ENCODE peak calls at places on chromosomes 4 and X, in ten cellular contexts. S, U, Z, G, I, V, P, F, O and E are unnamed samples.

GRCh38 chr4:112704991-112705845 is 68.3 kb downstream of the LARP7 start:
- DNase-seq in S (no peak), U (peak; percentile 79), Z (peak; percentile 14), G (peak; percentile 37), I (peak; percentile 34), V (peak; percentile 67), P (peak; percentile 77), F (no peak), O (no peak), E (peak; percentile 40)

GRCh38 chrX:141314441-141314840 is 72.1 kb upstream of the SPANXC start:
- DNase-seq in S (no peak), U (no peak), Z (no peak), G (peak; percentile 4), I (peak; percentile 3), V (no peak), P (no peak), F (no peak), O (no peak), E (no peak)

GRCh38 chr4:48651869-48652447 is 128.1 kb downstream of the FRYL start:
- DNase-seq in S (no peak), U (no peak), Z (no peak), G (peak; percentile 20), I (no peak), V (no peak), P (no peak), F (no peak), O (no peak), E (no peak)

GRCh38 chr4:38060829-38061431 is 100.7 kb downstream of the PTTG2 start:
- DNase-seq in S (no peak), U (no peak), Z (no peak), G (no peak), I (no peak), V (no peak), P (no peak), F (no peak), O (no peak), E (no peak)

GRCh38 chr4:175035907-175036306 is 117.7 kb downstream of the ADAM29 start:
- DNase-seq in S (no peak), U (peak; percentile 36), Z (no peak), G (no peak), I (peak; percentile 41), V (peak; percentile 1), P (no peak), F (no peak), O (no peak), E (no peak)

GRCh38 chr4:11429646-11430045 is 952 bp upstream of the HS3ST1 start:
- DNase-seq in S (no peak), U (no peak), Z (no peak), G (peak; percentile 17), I (no peak), V (no peak), P (no peak), F (no peak), O (no peak), E (no peak)

GRCh38 chrX:39869846-39870601 is 227.7 kb downstream of the BCOR start:
- DNase-seq in S (peak; percentile 33), U (peak; percentile 22), Z (peak; percentile 73), G (peak; percentile 57), I (peak; percentile 85), V (no peak), P (no peak), F (peak; percentile 86), O (peak; percentile 25), E (no peak)

GRCh38 chrX:24396236-24396929 is 35.9 kb downstream of the SUPT20HL1 start:
- DNase-seq in S (no peak), U (no peak), Z (no peak), G (no peak), I (peak; percentile 44), V (no peak), P (no peak), F (no peak), O (peak; percentile 66), E (no peak)

GRCh38 chr4:54169176-54169575 is 59.9 kb upstream of the PDGFRA start:
- DNase-seq in S (no peak), U (no peak), Z (no peak), G (no peak), I (no peak), V (no peak), P (no peak), F (no peak), O (peak; percentile 23), E (no peak)

GRCh38 chr4:139764686-139765085 is 99.1 kb downstream of the MGST2 start:
- DNase-seq in S (no peak), U (no peak), Z (no peak), G (no peak), I (no peak), V (no peak), P (no peak), F (no peak), O (no peak), E (no peak)

GRCh38 chrX:36445576-36445975 is 526.0 kb downstream of the CFAP47 start:
- DNase-seq in S (no peak), U (no peak), Z (no peak), G (no peak), I (no peak), V (no peak), P (no peak), F (no peak), O (no peak), E (no peak)

GRCh38 chr4:33658971-33659370 is 2585.3 kb downstream of the ARAP2 start:
- DNase-seq in S (no peak), U (no peak), Z (no peak), G (no peak), I (no peak), V (no peak), P (no peak), F (no peak), O (no peak), E (no peak)

GRCh38 chrX:40852573-40852972 is 117.2 kb upstream of the MED14 start:
- DNase-seq in S (no peak), U (no peak), Z (no peak), G (no peak), I (no peak), V (no peak), P (no peak), F (no peak), O (no peak), E (no peak)

GRCh38 chr4:166104623-166105022 is 231.6 kb downstream of the TLL1 start:
- DNase-seq in S (no peak), U (no peak), Z (no peak), G (no peak), I (no peak), V (no peak), P (no peak), F (no peak), O (no peak), E (no peak)

GRCh38 chr4:64727960-64728359 is 318.7 kb upstream of the TECRL start:
- DNase-seq in S (no peak), U (no peak), Z (no peak), G (no peak), I (no peak), V (no peak), P (no peak), F (no peak), O (no peak), E (no peak)

GRCh38 chr4:75698162-75698962 is 25.2 kb upstream of the G3BP2 start:
- DNase-seq in S (peak; percentile 8), U (no peak), Z (no peak), G (no peak), I (no peak), V (no peak), P (no peak), F (peak; percentile 62), O (peak; percentile 87), E (no peak)

GRCh38 chrX:18654873-18655836 is 16.8 kb downstream of the RS1 start:
- DNase-seq in S (no peak), U (no peak), Z (no peak), G (no peak), I (peak; percentile 13), V (no peak), P (no peak), F (no peak), O (no peak), E (peak; percentile 75)

GRCh38 chrX:106802063-106802387 is 448 bp upstream of the TBC1D8B start:
- DNase-seq in S (no peak), U (peak; percentile 36), Z (no peak), G (peak; percentile 4), I (no peak), V (no peak), P (no peak), F (no peak), O (no peak), E (no peak)

GRCh38 chrX:57227691-57228090 is 58.8 kb upstream of the FAAH2 start:
- DNase-seq in S (no peak), U (no peak), Z (no peak), G (no peak), I (peak; percentile 2), V (no peak), P (no peak), F (peak; percentile 26), O (no peak), E (no peak)

GRCh38 chrX:28920554-28920953 is 333.3 kb downstream of the IL1RAPL1 start:
- DNase-seq in S (no peak), U (no peak), Z (no peak), G (no peak), I (no peak), V (no peak), P (no peak), F (no peak), O (no peak), E (no peak)

GRCh38 chr4:22573198-22573597 is 57.3 kb upstream of the ADGRA3 start:
- DNase-seq in S (no peak), U (peak; percentile 12), Z (no peak), G (peak; percentile 6), I (no peak), V (no peak), P (peak; percentile 63), F (no peak), O (peak; percentile 10), E (no peak)

GRCh38 chr4:48100248-48100647 is 33.8 kb downstream of the TXK start:
- DNase-seq in S (no peak), U (no peak), Z (no peak), G (no peak), I (no peak), V (no peak), P (no peak), F (no peak), O (no peak), E (no peak)

GRCh38 chrX:15686818-15687685 is 22.4 kb upstream of the CLTRN start:
- DNase-seq in S (peak; percentile 29), U (peak; percentile 36), Z (peak; percentile 58), G (no peak), I (peak; percentile 48), V (peak; percentile 43), P (no peak), F (peak; percentile 67), O (peak; percentile 64), E (peak; percentile 71)

GRCh38 chrX:38804481-38805293 is 3.4 kb downstream of the MID1IP1 start:
- DNase-seq in S (no peak), U (no peak), Z (peak; percentile 41), G (no peak), I (peak; percentile 5), V (peak; percentile 32), P (peak; percentile 42), F (peak; percentile 45), O (no peak), E (no peak)

GRCh38 chr4:123340381-123340701 is 56.3 kb upstream of the SPRY1 start:
- DNase-seq in S (no peak), U (peak; percentile 8), Z (no peak), G (peak; percentile 87), I (peak; percentile 82), V (peak; percentile 59), P (no peak), F (no peak), O (peak; percentile 75), E (no peak)

GRCh38 chr4:72136429-72136828 is 104.6 kb downstream of the NPFFR2 start:
- DNase-seq in S (no peak), U (no peak), Z (no peak), G (no peak), I (no peak), V (no peak), P (no peak), F (no peak), O (no peak), E (no peak)

GRCh38 chr4:151744614-151745013 is 16.2 kb downstream of the GATB start:
- DNase-seq in S (no peak), U (peak; percentile 89), Z (no peak), G (peak; percentile 85), I (peak; percentile 95), V (peak; percentile 82), P (no peak), F (no peak), O (no peak), E (no peak)

GRCh38 chrX:47380268-47380667 is 9.9 kb downstream of the ZNF157 start:
- DNase-seq in S (peak; percentile 78), U (no peak), Z (peak; percentile 62), G (no peak), I (no peak), V (no peak), P (no peak), F (peak; percentile 78), O (no peak), E (no peak)